ENCODE peak calls at places on chromosomes 3 and 15, in eight cellular contexts. K is esophagus muscularis mucosa, B is sigmoid colon, F is A549, M is tibial nerve, Z is ovary, A is stomach, P is suprapubic skin. O is an unnamed sample.

GRCh38 chr3:45554001-45554691 is 40.4 kb upstream of the LIMD1 start:
- DNase-seq in K (no peak), B (peak; percentile 81), F (no peak), M (peak; percentile 44), Z (no peak), A (peak; percentile 31), P (no peak), O (peak; percentile 73)

GRCh38 chr15:77098572-77098971 is 27.7 kb upstream of the TSPAN3 start:
- DNase-seq in K (no peak), B (no peak), F (no peak), M (no peak), Z (no peak), A (no peak), P (no peak), O (no peak)

GRCh38 chr3:187131981-187132380 is 7.3 kb downstream of the RPL39L start:
- DNase-seq in K (no peak), B (no peak), F (no peak), M (no peak), Z (no peak), A (no peak), P (no peak), O (no peak)

GRCh38 chr3:74651239-74651638 is 36.8 kb upstream of the CNTN3 start:
- DNase-seq in K (no peak), B (no peak), F (no peak), M (no peak), Z (no peak), A (no peak), P (no peak), O (no peak)

GRCh38 chr15:97576916-97577645 is 383.4 kb upstream of the ARRDC4 start:
- DNase-seq in K (no peak), B (no peak), F (no peak), M (no peak), Z (no peak), A (no peak), P (no peak), O (no peak)

GRCh38 chr3:143348486-143349327 is 229.1 kb downstream of the CHST2 start:
- DNase-seq in K (no peak), B (no peak), F (no peak), M (no peak), Z (no peak), A (no peak), P (no peak), O (no peak)

GRCh38 chr15:80594091-80594889 is 100.8 kb upstream of the ABHD17C start:
- DNase-seq in K (no peak), B (peak; percentile 53), F (no peak), M (no peak), Z (no peak), A (no peak), P (peak; percentile 75), O (no peak)

GRCh38 chr15:70562906-70563305 is 200.5 kb downstream of the UACA start:
- DNase-seq in K (no peak), B (peak; percentile 22), F (no peak), M (no peak), Z (no peak), A (no peak), P (peak; percentile 24), O (no peak)

GRCh38 chr15:100926971-100927756 is 8.0 kb downstream of the LRRK1 start:
- DNase-seq in K (peak; percentile 57), B (no peak), F (no peak), M (no peak), Z (no peak), A (no peak), P (no peak), O (no peak)

GRCh38 chr15:72182673-72183072 is 14.9 kb downstream of the GRAMD2A start:
- DNase-seq in K (no peak), B (no peak), F (peak; percentile 55), M (no peak), Z (no peak), A (no peak), P (no peak), O (no peak)

GRCh38 chr15:57079446-57079845 is 161.0 kb downstream of the TCF12 start:
- DNase-seq in K (no peak), B (no peak), F (no peak), M (no peak), Z (no peak), A (no peak), P (no peak), O (no peak)

GRCh38 chr15:31489801-31490646 is 163.4 kb downstream of the KLF13 start:
- DNase-seq in K (peak; percentile 89), B (peak; percentile 75), F (peak; percentile 75), M (no peak), Z (no peak), A (peak; percentile 60), P (no peak), O (peak; percentile 43)

GRCh38 chr15:68700395-68701123 is 120.1 kb downstream of the ANP32A start:
- DNase-seq in K (no peak), B (peak; percentile 86), F (no peak), M (no peak), Z (peak; percentile 77), A (no peak), P (no peak), O (peak; percentile 20)

DNA sequence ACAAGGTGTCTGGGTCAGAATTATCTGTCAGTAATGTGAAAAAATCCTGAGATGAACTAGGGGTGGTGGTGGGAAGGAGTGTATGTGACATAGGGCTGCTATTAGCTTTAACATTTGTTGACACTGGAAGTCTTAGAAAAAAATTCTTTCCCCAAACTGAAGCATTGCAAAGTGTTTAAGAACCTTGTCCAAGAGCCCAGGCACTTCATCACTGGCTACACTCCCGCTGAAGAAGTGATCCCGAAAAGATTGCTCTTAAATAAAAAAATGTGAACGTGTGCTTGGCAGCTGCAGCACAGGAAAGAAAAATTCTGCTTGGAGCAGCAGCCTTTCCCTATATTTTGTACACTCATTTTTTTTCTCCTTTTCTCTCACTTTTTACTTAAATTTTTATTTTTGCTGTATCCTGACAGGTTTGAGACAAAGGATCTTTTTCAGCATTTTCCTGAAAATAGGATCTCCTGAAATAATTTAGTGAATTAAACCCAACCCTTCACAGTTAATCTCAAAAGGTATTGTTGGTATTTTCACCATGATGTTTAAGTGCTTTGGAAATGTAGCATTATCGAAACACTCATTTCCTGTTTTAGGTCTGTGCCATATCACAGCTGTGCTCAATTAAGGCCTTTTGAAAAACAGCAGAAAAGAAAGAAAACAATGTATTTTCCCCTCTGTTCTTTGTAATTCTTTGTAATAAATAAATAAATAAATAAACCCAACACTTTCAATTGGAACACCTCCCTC is 477.6 kb downstream of the ZNF385D start:
- DNase-seq in K (no peak), B (no peak), F (no peak), M (no peak), Z (no peak), A (no peak), P (no peak), O (no peak)
- H3K9me3 ChIP-seq in K (no peaks in the 10 kb centered on the region), B (no peaks in the 10 kb centered on the region), F (no peaks in the 10 kb centered on the region), M (no peaks in the 10 kb centered on the region), Z (no peaks in the 10 kb centered on the region), A (peaks cover 9% of the 10 kb centered on the region), P (no peaks in the 10 kb centered on the region), O (peaks cover 5% of the 10 kb centered on the region)

GRCh38 chr3:148748323-148748722 is 50.6 kb downstream of the AGTR1 start:
- DNase-seq in K (no peak), B (no peak), F (no peak), M (no peak), Z (no peak), A (no peak), P (no peak), O (no peak)
- TF ChIP-seq POLR2A in K (no peak), B (no peak), F (no peak), M (no peak), Z (no peak), A (no peak), P (no peak), O (no peak)

DNA sequence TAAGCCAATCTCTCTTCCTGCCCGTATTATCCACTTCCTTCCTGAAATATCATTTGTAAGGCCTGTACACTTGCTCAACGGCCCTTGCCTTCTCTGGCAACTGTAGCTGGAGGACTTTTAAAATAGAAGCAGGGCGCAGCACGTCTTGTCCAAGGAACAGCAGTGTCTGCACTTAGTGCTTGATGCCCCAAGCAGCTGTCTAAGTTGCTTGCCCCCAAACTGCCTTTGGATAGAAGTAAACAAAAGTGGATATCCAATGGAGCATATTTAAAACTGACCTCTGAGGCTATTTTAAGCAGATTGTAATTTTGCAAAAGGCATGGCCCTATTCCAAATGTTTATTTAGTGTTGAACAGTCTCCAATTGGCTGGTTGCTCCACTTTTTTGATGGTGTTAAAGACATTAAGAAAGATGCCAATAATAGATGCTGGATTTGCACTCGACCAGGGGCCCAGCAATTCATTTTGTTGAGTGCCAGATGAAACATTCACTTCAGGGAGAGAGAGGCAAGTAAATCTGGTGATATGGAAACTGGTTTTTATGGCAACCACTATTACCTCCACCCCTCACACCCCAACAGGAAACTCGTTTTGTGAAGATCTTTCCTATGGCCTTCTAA is 526.8 kb upstream of the TBL1XR1 start:
- DNase-seq in K (no peak), B (peak; percentile 89), F (no peak), M (peak; percentile 69), Z (peak; percentile 16), A (peak; percentile 44), P (no peak), O (peak; percentile 38)
- TF ChIP-seq EP300 in K (peak; percentile 79), B (peak; percentile 34), F (no peak), M (peak; percentile 90), Z (no peak), A (peak; percentile 80), P (no peak), O (no peak)

GRCh38 chr15:25243800-25244097 is 195.1 kb downstream of the UBE3A start:
- DNase-seq in K (no peak), B (no peak), F (no peak), M (no peak), Z (peak; percentile 2), A (no peak), P (peak; percentile 59), O (peak; percentile 2)

GRCh38 chr15:25244731-25245585 is 193.9 kb downstream of the UBE3A start:
- DNase-seq in K (no peak), B (no peak), F (no peak), M (no peak), Z (peak; percentile 3), A (peak; percentile 19), P (peak; percentile 69), O (peak; percentile 3)

GRCh38 chr15:25247418-25248030 is 191.3 kb downstream of the UBE3A start:
- DNase-seq in K (peak; percentile 81), B (no peak), F (no peak), M (no peak), Z (peak; percentile 4), A (peak; percentile 18), P (peak; percentile 62), O (peak; percentile 1)

GRCh38 chr15:25246641-25247417 is 192.0 kb downstream of the UBE3A start:
- DNase-seq in K (peak; percentile 77), B (peak; percentile 48), F (no peak), M (no peak), Z (peak; percentile 4), A (peak; percentile 19), P (peak; percentile 69), O (peak; percentile 2)

DNA sequence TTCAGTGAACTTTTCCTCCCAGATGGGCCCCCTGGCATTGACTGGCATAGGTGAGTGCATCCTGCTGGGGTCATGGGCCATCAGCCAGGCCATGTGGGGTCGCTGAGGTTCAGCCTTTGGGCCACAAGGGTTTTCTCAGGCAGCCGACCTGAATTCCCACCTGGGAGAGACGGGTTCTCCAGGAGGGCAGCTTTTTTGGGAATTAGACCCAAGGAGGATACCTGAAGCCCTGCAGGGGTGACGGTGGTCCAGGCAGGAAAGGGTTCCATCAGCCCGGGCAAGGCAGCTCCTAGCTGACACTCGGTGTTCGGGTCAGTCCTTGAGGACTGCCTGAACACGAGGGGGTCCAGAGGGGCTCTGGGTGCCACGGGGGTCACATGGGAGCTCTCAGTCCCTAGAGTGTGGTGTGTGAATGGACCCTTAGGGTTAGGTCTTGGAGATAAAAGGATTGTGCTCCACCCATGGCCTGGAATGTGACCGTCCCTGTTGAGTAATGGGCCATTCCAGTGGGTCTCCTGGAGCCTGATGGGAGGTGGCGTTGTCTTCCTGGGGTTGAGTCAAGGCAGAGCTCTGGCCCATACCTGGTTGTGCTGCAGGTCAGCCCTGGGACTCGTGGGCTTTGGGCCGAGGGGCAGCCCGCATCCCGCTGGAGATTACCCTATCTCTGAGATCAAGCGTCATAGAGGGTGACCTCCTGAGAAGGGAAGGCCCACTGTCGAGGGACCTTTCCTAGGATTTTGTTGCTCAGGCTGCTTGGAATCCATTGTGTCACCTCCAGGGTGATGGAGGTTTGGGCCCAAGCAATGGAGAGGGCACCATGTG is 192.8 kb downstream of the UBE3A start:
- DNase-seq in K (peak; percentile 64), B (peak; percentile 41), F (no peak), M (no peak), Z (no peak), A (no peak), P (peak; percentile 72), O (peak; percentile 4)
- H3K9me3 ChIP-seq in K (no peaks in the 10 kb centered on the region), B (no peaks in the 10 kb centered on the region), F (no peaks in the 10 kb centered on the region), M (no peaks in the 10 kb centered on the region), Z (peaks cover 2% of the 10 kb centered on the region), A (peaks cover 98% of the 10 kb centered on the region), P (peaks cover 45% of the 10 kb centered on the region), O (peaks cover 10% of the 10 kb centered on the region)